ENCODE peak calls at places on chromosomes 4 and X, in seven cellular contexts. One of them, this sample, is unnamed.

GRCh38 chr4:186942745-186943606 is 219.3 kb upstream of the FAT1 start:
- DNase-seq in epithelial cell of esophagus: no peak
- DNase-seq in mammary epithelial cell: no peak
- DNase-seq in nephron progenitor cell: peak; percentile 36
- DNase-seq in bronchial epithelial cell: no peak
- DNase-seq in GM06990: no peak
- DNase-seq in GM12865: no peak
- DNase-seq in this sample: no peak

GRCh38 chr4:68175562-68176155 is 46.0 kb upstream of the TMPRSS11F start:
- DNase-seq in epithelial cell of esophagus: peak; percentile 74
- DNase-seq in mammary epithelial cell: peak; percentile 53
- DNase-seq in nephron progenitor cell: peak; percentile 57
- DNase-seq in bronchial epithelial cell: peak; percentile 65
- DNase-seq in GM06990: no peak
- DNase-seq in GM12865: peak; percentile 62
- DNase-seq in this sample: peak; percentile 51

GRCh38 chr4:136136566-136136965 is 1395.7 kb downstream of the PCDH18 start:
- DNase-seq in epithelial cell of esophagus: no peak
- DNase-seq in mammary epithelial cell: no peak
- DNase-seq in nephron progenitor cell: no peak
- DNase-seq in bronchial epithelial cell: no peak
- DNase-seq in GM06990: no peak
- DNase-seq in GM12865: no peak
- DNase-seq in this sample: no peak

GRCh38 chr4:8250637-8251036 is 18.9 kb upstream of the HTRA3 start:
- DNase-seq in epithelial cell of esophagus: no peak
- DNase-seq in mammary epithelial cell: no peak
- DNase-seq in nephron progenitor cell: no peak
- DNase-seq in bronchial epithelial cell: no peak
- DNase-seq in GM06990: no peak
- DNase-seq in GM12865: no peak
- DNase-seq in this sample: no peak

GRCh38 chr4:140094701-140095420 is 59.1 kb downstream of the MAML3 start:
- DNase-seq in epithelial cell of esophagus: peak; percentile 20
- DNase-seq in mammary epithelial cell: peak; percentile 13
- DNase-seq in nephron progenitor cell: peak; percentile 33
- DNase-seq in bronchial epithelial cell: no peak
- DNase-seq in GM06990: no peak
- DNase-seq in GM12865: no peak
- DNase-seq in this sample: no peak

GRCh38 chrX:44244008-44244407 is 99.5 kb downstream of the EFHC2 start:
- DNase-seq in epithelial cell of esophagus: peak; percentile 38
- DNase-seq in mammary epithelial cell: peak; percentile 26
- DNase-seq in nephron progenitor cell: no peak
- DNase-seq in bronchial epithelial cell: peak; percentile 24
- DNase-seq in GM06990: no peak
- DNase-seq in GM12865: peak; percentile 9
- DNase-seq in this sample: no peak

GRCh38 chr4:31328921-31329320 is 608.8 kb downstream of the PCDH7 start:
- DNase-seq in epithelial cell of esophagus: no peak
- DNase-seq in mammary epithelial cell: no peak
- DNase-seq in nephron progenitor cell: no peak
- DNase-seq in bronchial epithelial cell: no peak
- DNase-seq in GM06990: no peak
- DNase-seq in GM12865: no peak
- DNase-seq in this sample: no peak

GRCh38 chrX:40402771-40403533 is 177.8 kb upstream of the ATP6AP2 start:
- DNase-seq in epithelial cell of esophagus: peak; percentile 47
- DNase-seq in mammary epithelial cell: peak; percentile 14
- DNase-seq in nephron progenitor cell: no peak
- DNase-seq in bronchial epithelial cell: peak; percentile 38
- DNase-seq in GM06990: no peak
- DNase-seq in GM12865: peak; percentile 53
- DNase-seq in this sample: no peak

GRCh38 chr4:142549248-142549647 is 296.9 kb downstream of the INPP4B start:
- DNase-seq in epithelial cell of esophagus: peak; percentile 75
- DNase-seq in mammary epithelial cell: peak; percentile 86
- DNase-seq in nephron progenitor cell: no peak
- DNase-seq in bronchial epithelial cell: peak; percentile 79
- DNase-seq in GM06990: no peak
- DNase-seq in GM12865: no peak
- DNase-seq in this sample: no peak

GRCh38 chrX:97039363-97040029 is 155.8 kb downstream of the RPA4 start:
- DNase-seq in epithelial cell of esophagus: peak; percentile 33
- DNase-seq in mammary epithelial cell: peak; percentile 9
- DNase-seq in nephron progenitor cell: no peak
- DNase-seq in bronchial epithelial cell: peak; percentile 29
- DNase-seq in GM06990: peak; percentile 38
- DNase-seq in GM12865: peak; percentile 70
- DNase-seq in this sample: no peak

GRCh38 chr4:169612869-169613859 is 781 bp upstream of the NEK1 start:
- DNase-seq in epithelial cell of esophagus: peak; percentile 80
- DNase-seq in mammary epithelial cell: peak; percentile 71
- DNase-seq in nephron progenitor cell: peak; percentile 70
- DNase-seq in bronchial epithelial cell: peak; percentile 73
- DNase-seq in GM06990: peak; percentile 22
- DNase-seq in GM12865: peak; percentile 79
- DNase-seq in this sample: peak; percentile 66
- TF ChIP-seq CTCF in epithelial cell of esophagus: peak; percentile 78
- TF ChIP-seq CTCF in mammary epithelial cell: peak; percentile 74
- TF ChIP-seq CTCF in nephron progenitor cell: peak; percentile 66
- TF ChIP-seq CTCF in bronchial epithelial cell: peak; percentile 80
- TF ChIP-seq CTCF in GM06990: peak; percentile 75
- TF ChIP-seq CTCF in GM12865: peak; percentile 70
- TF ChIP-seq CTCF in this sample: peak; percentile 60

DNA sequence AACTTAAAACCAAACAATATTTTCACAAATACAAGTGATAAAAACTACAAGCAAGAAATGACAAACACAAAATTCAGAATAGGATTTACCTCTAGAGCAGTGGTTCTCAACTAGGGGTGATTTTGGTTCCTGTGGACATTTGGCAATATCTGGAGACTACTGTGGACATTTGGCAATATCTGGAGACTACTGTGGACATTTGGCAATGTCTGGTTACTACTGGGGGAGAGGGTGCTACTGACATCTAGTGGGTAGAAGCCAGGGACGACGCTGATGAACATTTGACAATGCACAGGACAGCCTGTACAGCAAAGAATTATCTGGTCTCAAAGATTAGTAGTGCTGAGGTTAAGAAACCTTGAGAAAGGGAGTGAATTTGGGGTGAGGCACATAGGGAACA is 169.8 kb downstream of the CLCN4 start:
- DNase-seq in epithelial cell of esophagus: peak; percentile 5
- DNase-seq in mammary epithelial cell: no peak
- DNase-seq in nephron progenitor cell: no peak
- DNase-seq in bronchial epithelial cell: no peak
- DNase-seq in GM06990: no peak
- DNase-seq in GM12865: peak; percentile 2
- DNase-seq in this sample: no peak
- TF ChIP-seq CTCF in epithelial cell of esophagus: peak; percentile 3
- TF ChIP-seq CTCF in mammary epithelial cell: no peak
- TF ChIP-seq CTCF in nephron progenitor cell: no peak
- TF ChIP-seq CTCF in bronchial epithelial cell: peak; percentile 6
- TF ChIP-seq CTCF in GM06990: peak; percentile 38
- TF ChIP-seq CTCF in GM12865: no peak
- TF ChIP-seq CTCF in this sample: no peak

DNA sequence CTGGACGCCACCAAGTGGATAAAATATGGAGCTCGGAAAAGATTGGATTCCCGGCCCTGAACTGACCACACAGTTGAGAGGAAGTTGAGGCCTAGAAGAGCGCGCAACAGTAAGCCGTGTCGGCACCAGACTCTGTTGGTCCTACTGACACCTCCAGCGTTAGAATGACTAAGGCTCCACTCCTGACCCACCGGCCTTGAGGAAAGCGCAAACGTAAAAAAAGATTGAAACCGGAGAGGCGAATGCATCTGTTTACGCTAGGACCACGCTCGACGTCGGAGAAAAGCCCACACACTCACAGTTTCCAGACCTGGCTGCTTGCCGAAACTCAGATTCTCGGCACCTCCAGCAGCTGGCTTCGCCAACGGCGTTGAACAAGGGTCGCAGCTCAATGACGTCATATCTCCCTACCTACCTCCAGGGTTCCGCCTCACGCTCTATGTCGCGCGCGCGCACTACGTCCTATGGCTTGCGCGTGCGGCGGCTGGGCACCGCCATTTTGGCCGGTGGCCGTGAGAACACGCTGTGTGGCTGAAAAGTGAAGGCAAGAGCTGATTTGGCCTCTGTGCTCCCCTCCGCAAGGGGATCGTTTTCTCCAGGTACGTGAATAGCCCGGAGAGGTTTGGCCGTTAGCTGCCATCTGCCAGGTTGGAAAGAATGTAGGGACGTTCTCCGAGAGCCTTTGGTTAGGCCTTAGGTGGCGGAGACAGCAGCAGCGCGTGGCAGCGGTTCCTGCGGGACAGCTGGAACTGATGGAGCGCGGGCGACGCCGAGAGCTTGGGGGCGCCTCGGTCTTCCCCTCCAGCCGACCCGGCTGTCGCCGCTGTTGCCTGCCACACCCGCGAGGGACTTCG is at the start of the genes ABCE1 and ANAPC10:
- DNase-seq in epithelial cell of esophagus: peak; percentile 99
- DNase-seq in mammary epithelial cell: peak; percentile 96
- DNase-seq in nephron progenitor cell: peak; percentile 94
- DNase-seq in bronchial epithelial cell: peak; percentile 93
- DNase-seq in GM06990: peak; percentile 92
- DNase-seq in GM12865: peak; percentile 98
- DNase-seq in this sample: peak; percentile 91
- TF ChIP-seq CTCF in epithelial cell of esophagus: peak; percentile 14
- TF ChIP-seq CTCF in mammary epithelial cell: peak; percentile 14
- TF ChIP-seq CTCF in nephron progenitor cell: no peak
- TF ChIP-seq CTCF in bronchial epithelial cell: peak; percentile 11
- TF ChIP-seq CTCF in GM06990: no peak
- TF ChIP-seq CTCF in GM12865: no peak
- TF ChIP-seq CTCF in this sample: peak; percentile 26

GRCh38 chrX:70042399-70043371 is 7.1 kb downstream of the AWAT2 start:
- DNase-seq in epithelial cell of esophagus: peak; percentile 63
- DNase-seq in mammary epithelial cell: no peak
- DNase-seq in nephron progenitor cell: no peak
- DNase-seq in bronchial epithelial cell: peak; percentile 75
- DNase-seq in GM06990: no peak
- DNase-seq in GM12865: no peak
- DNase-seq in this sample: no peak
- TF ChIP-seq CTCF in epithelial cell of esophagus: peak; percentile 20
- TF ChIP-seq CTCF in mammary epithelial cell: no peak
- TF ChIP-seq CTCF in nephron progenitor cell: no peak
- TF ChIP-seq CTCF in bronchial epithelial cell: peak; percentile 19
- TF ChIP-seq CTCF in GM06990: no peak
- TF ChIP-seq CTCF in GM12865: no peak
- TF ChIP-seq CTCF in this sample: no peak

GRCh38 chr4:184389978-184390518 is 84.3 kb downstream of the IRF2 start:
- DNase-seq in epithelial cell of esophagus: no peak
- DNase-seq in mammary epithelial cell: no peak
- DNase-seq in nephron progenitor cell: no peak
- DNase-seq in bronchial epithelial cell: no peak
- DNase-seq in GM06990: no peak
- DNase-seq in GM12865: no peak
- DNase-seq in this sample: no peak
- TF ChIP-seq CTCF in epithelial cell of esophagus: no peak
- TF ChIP-seq CTCF in mammary epithelial cell: no peak
- TF ChIP-seq CTCF in nephron progenitor cell: no peak
- TF ChIP-seq CTCF in bronchial epithelial cell: no peak
- TF ChIP-seq CTCF in GM06990: no peak
- TF ChIP-seq CTCF in GM12865: no peak
- TF ChIP-seq CTCF in this sample: no peak

DNA sequence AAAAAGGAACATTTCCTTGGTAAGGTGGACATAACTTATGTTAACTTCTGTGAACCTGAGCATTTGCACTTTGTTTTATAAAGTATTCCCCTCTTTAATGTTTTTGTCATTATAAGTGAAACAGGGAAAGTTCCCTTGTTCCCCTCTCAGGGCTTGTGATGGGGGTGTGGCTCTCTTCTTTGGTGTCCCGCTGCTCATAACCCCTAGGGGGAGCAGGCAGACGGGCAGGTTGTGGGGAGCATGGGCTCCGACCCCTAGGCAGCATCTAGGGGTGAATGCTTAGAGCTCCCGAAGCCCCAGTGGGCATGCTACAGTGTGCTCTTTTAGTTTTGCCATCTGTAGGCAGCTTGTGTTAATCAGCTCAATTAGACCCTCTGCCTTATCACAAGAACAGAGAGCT is 200.4 kb downstream of the DACH2 start:
- DNase-seq in epithelial cell of esophagus: no peak
- DNase-seq in mammary epithelial cell: no peak
- DNase-seq in nephron progenitor cell: no peak
- DNase-seq in bronchial epithelial cell: no peak
- DNase-seq in GM06990: no peak
- DNase-seq in GM12865: no peak
- DNase-seq in this sample: no peak
- TF ChIP-seq CTCF in epithelial cell of esophagus: no peak
- TF ChIP-seq CTCF in mammary epithelial cell: no peak
- TF ChIP-seq CTCF in nephron progenitor cell: no peak
- TF ChIP-seq CTCF in bronchial epithelial cell: no peak
- TF ChIP-seq CTCF in GM06990: no peak
- TF ChIP-seq CTCF in GM12865: no peak
- TF ChIP-seq CTCF in this sample: no peak